ENCODE peak calls at places on chromosomes 3 and 15, in four cellular contexts. G, O, Q and W are unnamed samples.

GRCh38 chr15:60070838-60071493 is 66.9 kb downstream of the FOXB1 start:
- DNase-seq in G (no peak), Q (no peak), O (no peak), W (no peak)

GRCh38 chr15:51460796-51461195 is 119.3 kb downstream of the GLDN start:
- DNase-seq in Q (no peak), G (no peak), O (no peak), W (no peak)

GRCh38 chr15:76286231-76286879 is 24.9 kb downstream of the ETFA start:
- DNase-seq in O (no peak), G (no peak), Q (no peak), W (no peak)

GRCh38 chr3:169152319-169152718 is 511.2 kb downstream of the MECOM start:
- DNase-seq in O (no peak), Q (no peak), G (no peak), W (no peak)

GRCh38 chr15:90266061-90266431 is 574 bp downstream of the NGRN start:
- DNase-seq in Q (no peak), G (no peak), O (peak; percentile 73), W (no peak)

GRCh38 chr15:100732359-100733055 is 130.1 kb downstream of the ASB7 start:
- DNase-seq in Q (no peak), G (no peak), O (no peak), W (no peak)

GRCh38 chr15:54298396-54298795 is 320.2 kb downstream of the UNC13C start:
- DNase-seq in O (no peak), G (no peak), Q (no peak), W (no peak)

GRCh38 chr3:61331937-61332590 is 80.8 kb upstream of the FHIT start:
- DNase-seq in G (no peak), Q (no peak), O (no peak), W (no peak)

DNA sequence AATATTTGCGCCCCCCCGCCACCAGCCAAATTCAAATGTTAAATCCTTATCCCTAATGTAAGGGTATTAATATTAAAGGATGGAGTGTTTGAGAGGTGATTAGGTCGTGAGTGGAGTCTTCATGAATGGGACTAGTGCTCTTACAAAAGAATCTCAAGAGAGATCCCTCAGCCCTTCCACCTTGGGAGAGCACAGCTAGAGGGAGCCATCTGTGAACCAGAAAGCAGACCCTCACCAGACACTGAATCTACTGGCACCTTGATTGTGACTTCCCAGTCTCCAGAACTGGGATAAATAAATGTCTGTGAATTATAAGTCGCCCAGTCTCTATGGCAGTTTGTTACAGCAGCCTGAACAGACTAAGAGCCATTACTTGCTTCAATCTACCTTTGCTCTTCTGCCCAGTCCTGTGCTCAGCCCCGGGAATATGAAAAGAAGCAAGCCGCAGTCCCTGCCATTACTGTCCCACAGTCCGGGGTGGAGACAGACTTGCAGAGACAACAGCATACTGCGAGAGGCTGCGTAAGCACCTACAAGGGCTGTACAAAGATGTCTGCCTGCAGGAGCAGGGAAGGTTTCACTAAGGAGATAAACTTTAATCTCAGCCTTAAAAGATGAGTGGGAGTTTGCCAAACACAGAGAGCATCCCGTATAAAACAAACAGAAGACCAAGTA is 110.7 kb upstream of the TMCO5A start:
- DNase-seq in G (no peak), Q (no peak), O (no peak), W (no peak)
- TF ChIP-seq CTCF in G (no peak), Q (no peak), O (no peak), W (no peak)

GRCh38 chr3:127718244-127718915 is 45.6 kb downstream of the ABTB1 start:
- DNase-seq in G (no peak), Q (no peak), O (peak; percentile 41), W (no peak)
- TF ChIP-seq CTCF in G (no peak), Q (no peak), O (no peak), W (no peak)

GRCh38 chr3:41450416-41451231 is 251.3 kb downstream of the CTNNB1 start:
- DNase-seq in G (peak; percentile 58), O (no peak), Q (no peak), W (no peak)
- TF ChIP-seq CTCF in G (peak; percentile 47), O (no peak), Q (no peak), W (no peak)

DNA sequence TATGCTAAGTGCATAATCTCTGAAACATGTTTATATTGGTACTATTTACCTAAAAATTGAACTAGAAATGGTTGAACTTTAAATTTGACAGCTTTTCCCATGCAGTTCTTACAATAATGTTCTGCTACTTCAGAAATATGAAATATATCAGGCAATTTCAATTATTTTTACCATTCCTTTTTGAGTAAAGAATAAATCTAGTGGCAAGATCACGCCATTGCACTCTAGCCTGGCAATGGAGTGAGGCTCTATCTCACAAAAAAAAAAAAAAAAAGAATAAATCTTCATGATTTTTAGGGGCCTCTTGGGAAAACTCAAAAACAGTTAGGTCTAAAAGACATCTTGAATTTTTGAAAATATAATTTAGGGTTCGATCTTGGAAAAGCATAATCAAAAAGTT is 10.6 kb upstream of the DNAAF4 start:
- DNase-seq in O (no peak), G (no peak), Q (no peak), W (no peak)
- TF ChIP-seq CTCF in O (no peak), G (peak; percentile 3), Q (peak; percentile 59), W (no peak)

DNA sequence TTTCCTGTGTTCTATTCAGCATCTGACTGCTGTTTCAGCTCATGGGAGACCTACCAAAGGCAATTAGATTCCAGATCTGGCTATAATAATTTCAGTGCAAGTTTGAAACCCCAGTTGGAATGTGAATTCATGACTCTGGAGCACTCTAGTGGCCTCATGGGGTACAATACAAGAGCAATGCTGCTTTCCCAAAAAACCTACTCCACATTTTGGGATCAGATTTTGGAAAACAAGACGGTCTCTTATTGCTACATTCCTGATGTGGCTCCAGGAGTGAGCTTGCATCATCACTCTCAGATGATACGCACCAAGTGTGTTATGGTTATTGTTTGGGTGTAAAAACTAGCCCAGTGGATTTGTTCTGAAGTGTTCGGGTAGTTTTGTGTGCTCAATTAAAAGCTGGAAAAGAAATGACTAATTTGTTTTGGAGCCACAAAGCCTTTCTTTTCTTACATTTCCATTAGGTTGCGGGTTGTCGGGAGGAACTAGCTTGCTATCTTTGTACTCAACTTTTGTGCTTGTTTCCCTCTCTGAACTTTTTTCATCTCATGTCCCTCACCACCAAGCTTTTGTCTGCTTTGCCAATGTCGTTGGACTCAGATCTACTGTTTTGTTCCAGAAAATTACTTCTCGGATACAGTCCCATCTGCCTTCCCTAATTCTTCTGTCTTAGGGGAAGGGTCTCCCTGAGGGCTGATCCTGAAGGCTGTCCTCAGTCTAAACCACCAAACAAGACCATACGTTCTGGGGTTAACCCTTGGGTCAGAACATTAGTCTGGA is 272.1 kb downstream of the BBX start:
- DNase-seq in O (no peak), Q (no peak), G (no peak), W (no peak)
- TF ChIP-seq CTCF in O (peak; percentile 10), Q (no peak), G (no peak), W (no peak)

GRCh38 chr3:197504239-197505191 is 51.3 kb downstream of the BDH1 start:
- DNase-seq in G (no peak), Q (no peak), O (no peak), W (no peak)

GRCh38 chr3:197501496-197501878 is 54.3 kb downstream of the BDH1 start:
- DNase-seq in Q (no peak), G (no peak), O (no peak), W (no peak)

GRCh38 chr3:197503652-197504051 is 52.1 kb downstream of the BDH1 start:
- DNase-seq in O (no peak), Q (no peak), G (no peak), W (no peak)

GRCh38 chr3:197500812-197501211 is 55.0 kb downstream of the BDH1 start:
- DNase-seq in G (no peak), Q (no peak), O (no peak), W (no peak)

GRCh38 chr3:197501879-197502620 is 53.7 kb downstream of the BDH1 start:
- DNase-seq in G (no peak), O (no peak), Q (no peak), W (no peak)
- TF ChIP-seq CTCF in G (peak; percentile 40), O (no peak), Q (no peak), W (no peak)

GRCh38 chr3:131892331-131892730 is 142.5 kb downstream of the CPNE4 start:
- DNase-seq in Q (no peak), O (no peak), G (no peak), W (no peak)
- TF ChIP-seq CTCF in Q (peak; percentile 41), O (no peak), G (no peak), W (no peak)